ENCODE peak calls at places on chromosomes 1 and 21, in five cellular contexts. D is naive thymus-derived CD8-positive, alpha-beta T cell; Y is Caco-2; S is memory B cell; H is CD8-positive, alpha-beta memory T cell. N is an unnamed sample.

GRCh38 chr1:38835230-38835827 is 24.2 kb downstream of the RRAGC start:
- DNase-seq in D (no peak), Y (peak), S (peak), H (peak), N (peak)

GRCh38 chr1:83857108-83857507 is 141.8 kb downstream of the TTLL7 start:
- DNase-seq in D (no peak), Y (no peak), S (no peak), H (no peak), N (no peak)

GRCh38 chr1:9573723-9574122 is 15.0 kb upstream of the TMEM201 start:
- DNase-seq in D (no peak), Y (no peak), S (no peak), H (no peak), N (no peak)

GRCh38 chr1:111592389-111593361 is 26.9 kb upstream of the RAP1A start:
- DNase-seq in D (peak), Y (peak), S (peak), H (peak), N (peak)

GRCh38 chr1:56179571-56179970 is 399.8 kb downstream of the PLPP3 start:
- DNase-seq in D (no peak), Y (no peak), S (no peak), H (no peak), N (no peak)

GRCh38 chr21:15976807-15977206 is 247.0 kb downstream of the USP25 start:
- DNase-seq in D (no peak), Y (no peak), S (no peak), H (no peak), N (peak)

GRCh38 chr1:176515310-176515709 is 52.3 kb downstream of the PAPPA2 start:
- DNase-seq in D (no peak), Y (no peak), S (no peak), H (no peak), N (no peak)

GRCh38 chr1:27876341-27877114 is 4.2 kb downstream of the THEMIS2 start:
- DNase-seq in D (no peak), Y (no peak), S (no peak), H (no peak), N (no peak)

GRCh38 chr21:27425172-27425571 is 458.3 kb upstream of the ADAMTS5 start:
- DNase-seq in D (no peak), Y (no peak), S (no peak), H (no peak), N (no peak)

GRCh38 chr1:69572921-69573320 is 5.2 kb downstream of the LRRC7 start:
- DNase-seq in D (no peak), Y (no peak), S (no peak), H (no peak), N (no peak)

GRCh38 chr21:44931501-44932365 is 8.1 kb upstream of the SLX9 start:
- DNase-seq in D (no peak), Y (no peak), S (no peak), H (no peak), N (no peak)

GRCh38 chr1:22868331-22868730 is 104.3 kb downstream of the LACTBL1 start:
- DNase-seq in D (no peak), Y (no peak), S (no peak), H (no peak), N (no peak)

GRCh38 chr1:22323846-22324504 is 127.7 kb upstream of the ZBTB40 start:
- DNase-seq in D (no peak), Y (no peak), S (no peak), H (no peak), N (no peak)

GRCh38 chr1:235329139-235329808 is 904 bp downstream of the GGPS1 start:
- DNase-seq in D (peak), Y (peak), S (peak), H (no peak), N (no peak)

GRCh38 chr1:93905734-93906133 is 3.5 kb downstream of the GCLM start:
- DNase-seq in D (no peak), Y (no peak), S (no peak), H (no peak), N (no peak)

GRCh38 chr1:196607940-196608339 is 300 bp downstream of the KCNT2 start:
- DNase-seq in D (no peak), Y (no peak), S (no peak), H (no peak), N (no peak)

GRCh38 chr1:45340816-45341215 is 576 bp upstream of the MUTYH start:
- DNase-seq in D (no peak), Y (no peak), S (no peak), H (no peak), N (no peak)

GRCh38 chr1:35564884-35565741 is 7.5 kb downstream of the NCDN start:
- DNase-seq in D (no peak), Y (no peak), S (no peak), H (no peak), N (no peak)

GRCh38 chr1:75797273-75797588 is 549 bp downstream of the MSH4 start:
- DNase-seq in D (no peak), Y (no peak), S (no peak), H (no peak), N (no peak)

GRCh38 chr1:165369255-165369848 is 12.8 kb upstream of the LMX1A start:
- DNase-seq in D (peak), Y (no peak), S (peak), H (peak), N (no peak)

GRCh38 chr1:112770724-112771123 is 55.6 kb upstream of the PPM1J start:
- DNase-seq in D (no peak), Y (no peak), S (no peak), H (no peak), N (no peak)

GRCh38 chr1:212595229-212595628 is 13.3 kb upstream of the ATF3 start:
- DNase-seq in D (no peak), Y (no peak), S (no peak), H (no peak), N (no peak)

GRCh38 chr1:167529829-167530474 is 11.6 kb upstream of the CD247 start:
- DNase-seq in D (no peak), Y (no peak), S (no peak), H (no peak), N (no peak)

GRCh38 chr1:110463695-110464094 is 12.7 kb downstream of the PROK1 start:
- DNase-seq in D (no peak), Y (no peak), S (no peak), H (no peak), N (no peak)

GRCh38 chr1:79322511-79323027 is 316.0 kb upstream of the ADGRL4 start:
- DNase-seq in D (no peak), Y (no peak), S (no peak), H (no peak), N (no peak)

GRCh38 chr1:237074371-237075117 is 32.6 kb downstream of the RYR2 start:
- DNase-seq in D (no peak), Y (no peak), S (no peak), H (no peak), N (no peak)

GRCh38 chr1:238484121-238484520 is 593.4 kb upstream of the ZP4 start:
- DNase-seq in D (no peak), Y (no peak), S (no peak), H (no peak), N (no peak)

GRCh38 chr1:109277434-109278204 is 5.3 kb downstream of the PSRC1 start:
- DNase-seq in D (peak), Y (peak), S (peak), H (peak), N (peak)

GRCh38 chr1:39205781-39206464 is 1.4 kb downstream of the MACF1 start:
- DNase-seq in D (no peak), Y (no peak), S (no peak), H (peak), N (no peak)

GRCh38 chr1:236101233-236102200 is 36.6 kb upstream of the NID1 start:
- DNase-seq in D (no peak), Y (no peak), S (no peak), H (no peak), N (no peak)

GRCh38 chr1:36609241-36610027 is 126.7 kb upstream of the CSF3R start:
- DNase-seq in D (no peak), Y (peak), S (peak), H (no peak), N (peak)

GRCh38 chr1:79448426-79448825 is 441.9 kb upstream of the ADGRL4 start:
- DNase-seq in D (no peak), Y (no peak), S (no peak), H (no peak), N (no peak)

GRCh38 chr1:48572632-48573258 is 100.7 kb upstream of the SPATA6 start:
- DNase-seq in D (no peak), Y (peak), S (peak), H (no peak), N (peak)

GRCh38 chr1:55007626-55008025 is 8.9 kb downstream of the BSND start:
- DNase-seq in D (no peak), Y (no peak), S (no peak), H (no peak), N (no peak)

GRCh38 chr1:164813781-164814180 is 254.8 kb downstream of the PBX1 start:
- DNase-seq in D (no peak), Y (no peak), S (no peak), H (no peak), N (no peak)

N was measured in GDM1.